ENCODE peak calls at places on chromosome X, in ten cellular contexts. Y, K, T, O, A, W, L, V, E and D are unnamed samples.

GRCh38 chrX:153635788-153636668 is 11.0 kb upstream of the DUSP9 start:
- DNase-seq in Y (peak), K (peak), T (peak), O (no peak), A (no peak), W (no peak), L (no peak), V (no peak), E (peak), D (no peak)

GRCh38 chrX:51614353-51614752 is 4.4 kb downstream of the CENPVL3 start:
- DNase-seq in Y (no peak), K (peak), T (peak), O (no peak), A (no peak), W (no peak), L (no peak), V (peak), E (peak), D (no peak)

GRCh38 chrX:109873983-109874382 is 128.9 kb upstream of the TMEM164 start:
- DNase-seq in Y (no peak), K (no peak), T (no peak), O (no peak), A (no peak), W (no peak), L (no peak), V (no peak), E (no peak), D (no peak)

GRCh38 chrX:23554304-23554703 is 113.0 kb upstream of the PRDX4 start:
- DNase-seq in Y (no peak), K (no peak), T (peak), O (peak), A (no peak), W (no peak), L (no peak), V (no peak), E (peak), D (no peak)

GRCh38 chrX:69151898-69152297 is 13.4 kb downstream of the PJA1 start:
- DNase-seq in Y (no peak), K (no peak), T (no peak), O (no peak), A (no peak), W (peak), L (no peak), V (no peak), E (no peak), D (no peak)

GRCh38 chrX:140206657-140207056 is 241.3 kb upstream of the CXorf66 start:
- DNase-seq in Y (no peak), K (no peak), T (no peak), O (no peak), A (no peak), W (no peak), L (no peak), V (no peak), E (no peak), D (no peak)

GRCh38 chrX:37590047-37590446 is 18.6 kb downstream of the LANCL3 start:
- DNase-seq in Y (no peak), K (no peak), T (no peak), O (no peak), A (no peak), W (no peak), L (no peak), V (no peak), E (no peak), D (no peak)

GRCh38 chrX:67692246-67692645 is 148.4 kb downstream of the AR start:
- DNase-seq in Y (no peak), K (no peak), T (no peak), O (peak), A (no peak), W (no peak), L (no peak), V (no peak), E (no peak), D (no peak)

GRCh38 chrX:31251336-31251735 is 179.5 kb upstream of the FTHL17 start:
- DNase-seq in Y (no peak), K (no peak), T (no peak), O (no peak), A (no peak), W (no peak), L (no peak), V (no peak), E (no peak), D (no peak)

GRCh38 chrX:74923942-74924448 is 1.3 kb downstream of the NEXMIF start:
- DNase-seq in Y (peak), K (peak), T (peak), O (no peak), A (no peak), W (no peak), L (no peak), V (no peak), E (no peak), D (no peak)

GRCh38 chrX:93932471-93933220 is 258.6 kb downstream of the FAM133A start:
- DNase-seq in Y (no peak), K (no peak), T (no peak), O (no peak), A (no peak), W (no peak), L (no peak), V (no peak), E (no peak), D (no peak)

GRCh38 chrX:153464116-153464515 is 6.3 kb downstream of the HAUS7 start:
- DNase-seq in Y (no peak), K (no peak), T (no peak), O (no peak), A (no peak), W (no peak), L (no peak), V (no peak), E (no peak), D (no peak)

GRCh38 chrX:110287605-110288004 is 30.3 kb downstream of the AMMECR1 start:
- DNase-seq in Y (no peak), K (no peak), T (no peak), O (no peak), A (no peak), W (no peak), L (no peak), V (no peak), E (no peak), D (no peak)

GRCh38 chrX:16765618-16766017 is 20.6 kb upstream of the TXLNG start:
- DNase-seq in Y (no peak), K (no peak), T (no peak), O (no peak), A (no peak), W (no peak), L (no peak), V (no peak), E (no peak), D (no peak)

GRCh38 chrX:1466971-1467561 is 14.4 kb upstream of the ASMTL start:
- DNase-seq in Y (no peak), K (peak), T (no peak), O (no peak), A (no peak), W (peak), L (no peak), V (no peak), E (no peak), D (no peak)

GRCh38 chrX:54481751-54482150 is 14.3 kb downstream of the FGD1 start:
- DNase-seq in Y (peak), K (no peak), T (peak), O (no peak), A (no peak), W (no peak), L (no peak), V (no peak), E (no peak), D (no peak)

GRCh38 chrX:115940348-115940747 is 230.2 kb upstream of the AGTR2 start:
- DNase-seq in Y (no peak), K (no peak), T (peak), O (no peak), A (peak), W (no peak), L (no peak), V (no peak), E (no peak), D (no peak)

GRCh38 chrX:16671005-16671404 is 21.0 kb downstream of the S100G start:
- DNase-seq in Y (peak), K (peak), T (peak), O (no peak), A (no peak), W (no peak), L (no peak), V (no peak), E (peak), D (no peak)

GRCh38 chrX:8044861-8045434 is 117.7 kb upstream of the PNPLA4 start:
- DNase-seq in Y (no peak), K (no peak), T (no peak), O (no peak), A (no peak), W (no peak), L (no peak), V (no peak), E (no peak), D (no peak)

GRCh38 chrX:112874140-112874539 is 33.5 kb upstream of the AMOT start:
- DNase-seq in Y (no peak), K (no peak), T (peak), O (no peak), A (no peak), W (no peak), L (no peak), V (no peak), E (no peak), D (no peak)

GRCh38 chrX:9189286-9189685 is 155.4 kb upstream of the FAM9B start:
- DNase-seq in Y (no peak), K (no peak), T (no peak), O (no peak), A (peak), W (no peak), L (no peak), V (no peak), E (no peak), D (no peak)

GRCh38 chrX:103063191-103063845 is 653 bp downstream of the BEX1 start:
- DNase-seq in Y (peak), K (peak), T (peak), O (peak), A (peak), W (no peak), L (no peak), V (peak), E (no peak), D (no peak)

GRCh38 chrX:68193234-68193633 is 240.1 kb downstream of the OPHN1 start:
- DNase-seq in Y (no peak), K (no peak), T (no peak), O (no peak), A (no peak), W (no peak), L (no peak), V (no peak), E (no peak), D (no peak)

GRCh38 chrX:100512471-100512870 is 72.3 kb upstream of the TNMD start:
- DNase-seq in Y (no peak), K (no peak), T (peak), O (peak), A (peak), W (no peak), L (no peak), V (no peak), E (peak), D (no peak)

GRCh38 chrX:140572724-140573123 is 67.9 kb upstream of the SOX3 start:
- DNase-seq in Y (peak), K (peak), T (peak), O (no peak), A (no peak), W (peak), L (no peak), V (peak), E (peak), D (no peak)

GRCh38 chrX:136735604-136736003 is 45.1 kb downstream of the ARHGEF6 start:
- DNase-seq in Y (no peak), K (no peak), T (no peak), O (no peak), A (no peak), W (no peak), L (no peak), V (no peak), E (peak), D (no peak)

GRCh38 chrX:106987488-106987887 is 12.5 kb downstream of the MORC4 start:
- DNase-seq in Y (no peak), K (no peak), T (no peak), O (no peak), A (no peak), W (no peak), L (no peak), V (no peak), E (no peak), D (no peak)

GRCh38 chrX:9677098-9677739 is 88.4 kb downstream of the GPR143 start:
- DNase-seq in Y (no peak), K (peak), T (no peak), O (peak), A (no peak), W (no peak), L (no peak), V (no peak), E (no peak), D (peak)

GRCh38 chrX:15437724-15438123 is 53.5 kb upstream of the VEGFD start:
- DNase-seq in Y (no peak), K (no peak), T (no peak), O (no peak), A (no peak), W (no peak), L (no peak), V (no peak), E (no peak), D (no peak)

GRCh38 chrX:3161686-3162085 is 120.4 kb downstream of the ARSF start:
- DNase-seq in Y (no peak), K (no peak), T (no peak), O (no peak), A (no peak), W (no peak), L (no peak), V (no peak), E (no peak), D (no peak)

GRCh38 chrX:97529801-97530200 is 646.1 kb downstream of the RPA4 start:
- DNase-seq in Y (no peak), K (no peak), T (no peak), O (no peak), A (no peak), W (no peak), L (no peak), V (no peak), E (no peak), D (no peak)

GRCh38 chrX:66255359-66255967 is 91.4 kb downstream of the HEPH start:
- DNase-seq in Y (no peak), K (no peak), T (no peak), O (no peak), A (no peak), W (no peak), L (no peak), V (no peak), E (no peak), D (no peak)

GRCh38 chrX:40098264-40099045 is 697 bp upstream of the BCOR start:
- DNase-seq in Y (peak), K (peak), T (peak), O (no peak), A (no peak), W (no peak), L (no peak), V (no peak), E (peak), D (no peak)

GRCh38 chrX:848366-848765 is 217.8 kb downstream of the SHOX start:
- DNase-seq in Y (no peak), K (no peak), T (no peak), O (no peak), A (no peak), W (no peak), L (no peak), V (no peak), E (no peak), D (no peak)

GRCh38 chrX:114162068-114162735 is 421.7 kb upstream of the HTR2C start:
- DNase-seq in Y (peak), K (no peak), T (peak), O (no peak), A (no peak), W (no peak), L (no peak), V (peak), E (peak), D (no peak)

GRCh38 chrX:136711147-136711546 is 63.2 kb downstream of the CD40LG start:
- DNase-seq in Y (peak), K (no peak), T (peak), O (no peak), A (no peak), W (peak), L (no peak), V (no peak), E (peak), D (no peak)